ENCODE peak calls at places on chromosome 15, in six cellular contexts. P is A549, A is NB4, T is lower leg skin, V is fibroblast of pulmonary artery, R is GM20000. Q is an unnamed sample.

GRCh38 chr15:69685524-69686452 is 233.2 kb downstream of the RPLP1 start:
- DNase-seq in P (no peak), R (no peak), T (no peak), V (no peak), A (no peak), Q (no peak)

GRCh38 chr15:100596792-100597191 is 5.2 kb downstream of the LINS1 start:
- DNase-seq in V (peak), T (no peak), R (peak), A (no peak), P (no peak), Q (no peak)

GRCh38 chr15:39438795-39439577 is 141.9 kb upstream of the THBS1 start:
- DNase-seq in R (no peak), A (no peak), V (peak), T (no peak), P (no peak), Q (no peak)

GRCh38 chr15:47856071-47856470 is 138.8 kb downstream of the SEMA6D start:
- DNase-seq in A (no peak), P (no peak), V (no peak), R (no peak), T (no peak), Q (no peak)

GRCh38 chr15:27825023-27825422 is 274.1 kb downstream of the OCA2 start:
- DNase-seq in R (no peak), P (no peak), V (no peak), T (no peak), A (no peak), Q (no peak)

GRCh38 chr15:39530446-39531342 is 50.2 kb upstream of the THBS1 start:
- DNase-seq in P (no peak), T (no peak), A (no peak), V (peak), R (no peak), Q (no peak)

GRCh38 chr15:91572110-91572509 is 281.4 kb upstream of the SLCO3A1 start:
- DNase-seq in V (peak), A (peak), P (no peak), R (no peak), T (no peak), Q (peak)

GRCh38 chr15:39835550-39835949 is 52.9 kb upstream of the FSIP1 start:
- DNase-seq in A (no peak), V (no peak), T (no peak), P (no peak), R (no peak), Q (no peak)

GRCh38 chr15:69253156-69253555 is 45.6 kb upstream of the PAQR5 start:
- DNase-seq in P (peak), V (peak), R (no peak), A (no peak), T (no peak), Q (peak)

GRCh38 chr15:39269352-39269751 is 311.5 kb upstream of the THBS1 start:
- DNase-seq in P (no peak), T (no peak), A (no peak), V (no peak), R (no peak), Q (no peak)

GRCh38 chr15:55846108-55846707 is 103.3 kb upstream of the PRTG start:
- DNase-seq in V (peak), P (peak), R (peak), T (no peak), A (peak), Q (peak)

GRCh38 chr15:57444877-57445513 is 68.7 kb downstream of the CGNL1 start:
- DNase-seq in A (peak), T (no peak), V (peak), R (no peak), P (no peak), Q (no peak)

GRCh38 chr15:60038111-60038521 is 34.0 kb downstream of the FOXB1 start:
- DNase-seq in T (no peak), A (no peak), V (no peak), P (no peak), R (no peak), Q (peak)

GRCh38 chr15:28960979-28961378 is 75.2 kb downstream of the APBA2 start:
- DNase-seq in V (peak), P (peak), R (no peak), A (no peak), T (no peak), Q (no peak)

GRCh38 chr15:41804920-41805666 is 22.8 kb upstream of the JMJD7 start:
- DNase-seq in V (no peak), P (no peak), R (no peak), A (no peak), T (no peak), Q (no peak)

GRCh38 chr15:92097473-92098178 is 244.1 kb downstream of the SLCO3A1 start:
- DNase-seq in A (peak), T (no peak), R (peak), V (peak), P (peak), Q (peak)

GRCh38 chr15:73700041-73700842 is 16.1 kb downstream of the CD276 start:
- DNase-seq in V (peak), A (peak), P (peak), R (peak), T (peak), Q (peak)

GRCh38 chr15:83695901-83696425 is 42.0 kb downstream of the ADAMTSL3 start:
- DNase-seq in T (no peak), A (no peak), V (no peak), R (no peak), P (no peak), Q (no peak)

GRCh38 chr15:26537653-26538052 is 235.2 kb downstream of the GABRB3 start:
- DNase-seq in R (no peak), T (no peak), V (no peak), A (no peak), P (no peak), Q (no peak)

GRCh38 chr15:70802629-70803028 is 39.3 kb upstream of the UACA start:
- DNase-seq in R (no peak), P (peak), V (peak), T (no peak), A (no peak), Q (no peak)

GRCh38 chr15:62362144-62362543 is 197.1 kb upstream of the C2CD4B start:
- DNase-seq in T (peak), R (no peak), V (no peak), A (no peak), P (no peak), Q (no peak)

GRCh38 chr15:101107625-101108457 is 144.0 kb downstream of the CHSY1 start:
- DNase-seq in P (no peak), A (no peak), R (no peak), V (no peak), T (no peak), Q (no peak)

GRCh38 chr15:88610756-88611231 is 10.3 kb upstream of the AEN start:
- DNase-seq in A (peak), V (no peak), P (no peak), T (no peak), R (no peak), Q (no peak)

GRCh38 chr15:101578443-101578894 is 73.7 kb downstream of the TM2D3 start:
- DNase-seq in R (peak), P (peak), T (no peak), V (peak), A (peak), Q (peak)

GRCh38 chr15:101517504-101517903 is 28.0 kb upstream of the PCSK6 start:
- DNase-seq in R (no peak), V (no peak), A (no peak), T (no peak), P (no peak), Q (no peak)

GRCh38 chr15:36617529-36618196 is 38.2 kb downstream of the CDIN1 start:
- DNase-seq in R (peak), A (no peak), V (no peak), P (no peak), T (no peak), Q (no peak)

GRCh38 chr15:65832549-65833364 is 36.5 kb upstream of the RAB11A start:
- DNase-seq in A (peak), P (peak), T (peak), R (peak), V (peak), Q (peak)
- TF ChIP-seq CTCF in A (no peak), P (peak), T (no peak), R (no peak), V (peak), Q (no peak)

GRCh38 chr15:61188168-61188567 is 40.9 kb downstream of the RORA start:
- DNase-seq in A (no peak), R (no peak), P (no peak), T (no peak), V (no peak), Q (no peak)

GRCh38 chr15:61185759-61186158 is 43.3 kb downstream of the RORA start:
- DNase-seq in P (no peak), T (no peak), V (no peak), A (no peak), R (no peak), Q (no peak)

GRCh38 chr15:61182955-61183354 is 46.1 kb downstream of the RORA start:
- DNase-seq in V (no peak), P (no peak), A (no peak), R (no peak), T (no peak), Q (no peak)

GRCh38 chr15:61186905-61187865 is 41.9 kb downstream of the RORA start:
- DNase-seq in R (no peak), T (peak), P (no peak), V (peak), A (no peak), Q (no peak)

DNA sequence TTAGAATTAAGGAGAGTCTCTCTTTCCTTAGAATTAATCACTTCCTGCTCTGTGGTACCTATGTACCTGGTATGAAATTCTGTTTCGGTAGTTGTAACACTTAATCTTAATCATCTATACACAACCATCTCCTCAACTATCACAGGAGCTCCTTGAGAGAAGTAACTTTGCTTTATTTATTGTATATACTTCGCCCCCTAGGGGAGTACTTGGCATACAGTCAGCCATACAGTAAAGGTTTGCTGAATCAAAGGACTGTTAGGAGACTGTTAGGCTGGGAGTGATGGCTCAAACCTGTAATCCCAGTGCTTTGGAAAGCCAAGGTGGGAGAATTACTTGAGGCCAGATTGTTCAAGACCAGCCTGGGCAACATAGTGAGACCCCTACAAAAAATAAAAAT is 44.7 kb downstream of the RORA start:
- DNase-seq in R (no peak), V (no peak), A (no peak), T (no peak), P (no peak), Q (no peak)
- TF ChIP-seq CTCF in R (no peak), V (peak), A (no peak), T (no peak), P (no peak), Q (no peak)

DNA sequence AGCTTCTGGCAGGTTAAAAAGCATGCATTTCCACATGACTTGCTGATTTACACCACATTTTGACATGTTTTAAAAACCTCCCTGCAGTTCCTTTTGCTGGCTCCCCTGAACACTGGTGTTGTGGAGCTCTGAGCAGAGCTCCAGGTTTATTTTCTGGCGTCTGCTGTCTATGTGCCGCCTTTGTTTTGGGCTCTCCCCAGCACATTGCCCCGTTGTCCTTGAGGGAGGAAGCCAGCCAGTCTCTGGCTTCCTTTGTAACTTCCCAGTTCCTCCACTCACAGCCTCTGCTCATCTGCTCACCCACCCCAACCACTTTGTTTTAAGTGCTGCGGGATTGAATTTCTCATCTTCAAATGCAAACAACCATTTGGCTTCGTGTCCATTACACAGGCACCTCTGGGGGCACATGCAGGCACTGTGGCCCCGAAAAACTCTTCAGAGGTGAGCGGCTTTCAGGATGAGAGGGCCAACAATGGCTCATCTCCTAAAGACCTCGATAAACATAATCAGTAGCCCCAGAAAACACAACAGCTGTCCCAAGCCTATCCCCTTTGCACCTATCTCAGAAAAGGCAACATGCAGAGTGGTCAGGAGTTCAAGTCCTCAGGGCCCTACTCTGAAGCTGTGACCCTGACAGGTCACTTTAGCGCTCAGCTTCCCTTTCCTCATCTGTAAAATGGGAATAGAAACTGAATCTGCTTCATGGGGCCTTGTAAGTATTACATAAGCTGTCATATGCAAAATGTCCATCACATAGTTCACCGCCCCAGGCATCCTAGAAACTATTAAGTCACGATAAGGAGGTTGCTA is 1.4 kb upstream of the MEF2A start:
- DNase-seq in A (peak), T (no peak), R (peak), V (peak), P (no peak), Q (no peak)
- TF ChIP-seq CTCF in A (no peak), T (no peak), R (no peak), V (no peak), P (no peak), Q (no peak)

GRCh38 chr15:98139337-98139736 is 178.8 kb downstream of the ARRDC4 start:
- DNase-seq in V (no peak), P (no peak), A (no peak), T (no peak), R (no peak), Q (no peak)

GRCh38 chr15:98144388-98144787 is 183.9 kb downstream of the ARRDC4 start:
- DNase-seq in R (no peak), T (no peak), V (no peak), A (no peak), P (no peak), Q (no peak)

GRCh38 chr15:98146031-98146430 is 185.5 kb downstream of the ARRDC4 start:
- DNase-seq in P (no peak), R (no peak), V (no peak), A (peak), T (no peak), Q (no peak)

GRCh38 chr15:98143116-98143515 is 182.6 kb downstream of the ARRDC4 start:
- DNase-seq in V (no peak), R (no peak), T (no peak), A (no peak), P (no peak), Q (no peak)

GRCh38 chr15:98142584-98142983 is 182.1 kb downstream of the ARRDC4 start:
- DNase-seq in P (no peak), T (no peak), V (no peak), A (no peak), R (no peak), Q (no peak)
- TF ChIP-seq CTCF in P (no peak), T (no peak), V (no peak), A (no peak), R (no peak), Q (no peak)

DNA sequence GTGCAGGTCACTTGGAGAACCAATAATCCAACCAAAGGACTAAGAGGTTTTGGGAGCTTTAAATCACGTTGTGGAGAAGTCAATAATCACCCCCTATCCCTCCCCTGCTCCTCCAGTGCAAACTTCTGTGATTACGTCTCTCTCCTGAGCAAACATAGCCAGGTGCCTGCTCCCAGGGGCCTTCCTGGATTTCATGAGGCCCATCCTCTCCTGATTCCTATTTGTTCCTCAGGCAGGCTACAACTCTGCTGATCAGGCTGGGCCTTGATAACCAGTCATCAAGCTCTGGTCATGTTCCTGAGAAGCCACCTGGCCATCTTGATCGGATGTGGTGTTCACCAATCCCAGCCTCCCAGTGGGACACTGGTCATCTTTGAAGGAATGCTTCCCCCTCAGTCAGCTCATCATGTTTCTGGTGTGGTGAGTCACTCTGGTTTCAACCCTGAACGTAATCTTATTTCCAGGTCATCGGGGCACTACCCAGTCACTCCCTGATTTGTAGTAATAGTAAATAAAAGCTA is 2.9 kb upstream of the ZNF710 start:
- DNase-seq in V (peak), T (no peak), R (no peak), P (peak), A (peak), Q (peak)
- TF ChIP-seq CTCF in V (no peak), T (no peak), R (no peak), P (no peak), A (no peak), Q (no peak)

GRCh38 chr15:81156324-81156723 is 22.3 kb downstream of the CFAP161 start:
- DNase-seq in P (no peak), V (no peak), T (no peak), A (no peak), R (no peak), Q (no peak)

GRCh38 chr15:81155375-81156218 is 21.5 kb downstream of the CFAP161 start:
- DNase-seq in T (peak), P (peak), R (peak), V (peak), A (peak), Q (peak)

GRCh38 chr15:81157195-81157938 is 23.3 kb downstream of the CFAP161 start:
- DNase-seq in T (peak), V (peak), R (no peak), P (no peak), A (no peak), Q (no peak)

GRCh38 chr15:81160312-81161214 is 26.5 kb downstream of the CFAP161 start:
- DNase-seq in T (no peak), P (no peak), V (peak), R (no peak), A (no peak), Q (no peak)

GRCh38 chr15:81157939-81158223 is 23.8 kb downstream of the CFAP161 start:
- DNase-seq in R (no peak), P (no peak), V (no peak), A (no peak), T (no peak), Q (no peak)
- TF ChIP-seq CTCF in R (no peak), P (no peak), V (no peak), A (no peak), T (no peak), Q (no peak)

GRCh38 chr15:52111517-52112202 is 915 bp downstream of the BCL2L10 start:
- DNase-seq in P (no peak), R (peak), V (no peak), A (peak), T (peak), Q (no peak)

GRCh38 chr15:52113708-52114107 is 1.1 kb upstream of the BCL2L10 start:
- DNase-seq in T (no peak), P (no peak), V (no peak), A (no peak), R (no peak), Q (no peak)

GRCh38 chr15:52114256-52114655 is 1.7 kb upstream of the BCL2L10 start:
- DNase-seq in R (no peak), P (no peak), A (no peak), V (no peak), T (no peak), Q (no peak)

GRCh38 chr15:52113246-52113645 is 671 bp upstream of the BCL2L10 start:
- DNase-seq in T (no peak), A (peak), R (no peak), V (no peak), P (no peak), Q (no peak)

DNA sequence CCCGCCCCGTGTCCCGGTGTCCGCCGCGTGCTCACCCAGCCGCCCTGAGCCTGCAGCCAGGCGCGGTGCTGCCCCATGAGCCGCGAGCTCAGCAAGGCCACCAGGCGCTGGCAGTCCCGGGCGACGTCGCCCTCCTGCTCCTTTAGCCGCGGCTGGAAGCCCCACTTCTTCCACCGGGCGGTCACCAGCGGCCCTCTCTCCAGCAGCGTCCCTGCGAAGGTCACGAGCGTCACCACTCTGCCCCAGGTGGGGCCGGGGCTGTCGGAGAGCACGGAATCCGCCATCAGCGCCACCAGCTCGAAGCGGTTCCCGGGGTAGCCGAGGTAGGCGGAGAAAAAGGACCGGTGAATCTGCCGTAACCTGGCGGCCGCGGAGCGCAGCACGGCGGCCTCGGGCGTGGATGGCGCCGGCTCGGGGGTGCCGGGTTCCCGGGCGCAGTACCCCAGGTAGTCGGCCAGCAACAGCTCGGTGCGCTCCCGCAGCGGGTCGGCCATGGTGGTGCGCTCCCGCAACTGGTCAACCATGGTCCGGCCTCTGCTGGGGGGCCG is 298 bp downstream of the BCL2L10 start:
- DNase-seq in T (peak), P (no peak), A (peak), R (peak), V (no peak), Q (peak)
- TF ChIP-seq CTCF in T (no peak), P (no peak), A (no peak), R (no peak), V (no peak), Q (no peak)

GRCh38 chr15:44261007-44261706 is 27.4 kb upstream of the GOLM2 start:
- DNase-seq in R (no peak), P (no peak), A (no peak), T (no peak), V (no peak), Q (no peak)
- TF ChIP-seq CTCF in R (no peak), P (no peak), A (no peak), T (no peak), V (no peak), Q (no peak)

GRCh38 chr15:51313644-51314280 is 24.6 kb downstream of the CYP19A1 start:
- DNase-seq in T (peak), P (no peak), V (no peak), A (no peak), R (no peak), Q (no peak)

GRCh38 chr15:51314391-51315337 is 23.7 kb downstream of the CYP19A1 start:
- DNase-seq in P (no peak), T (no peak), R (no peak), A (no peak), V (no peak), Q (no peak)

GRCh38 chr15:51312754-51313390 is 25.5 kb downstream of the CYP19A1 start:
- DNase-seq in A (no peak), T (peak), R (no peak), V (peak), P (no peak), Q (no peak)

GRCh38 chr15:51318382-51319150 is 19.8 kb downstream of the CYP19A1 start:
- DNase-seq in R (no peak), T (peak), A (peak), P (no peak), V (peak), Q (no peak)

DNA sequence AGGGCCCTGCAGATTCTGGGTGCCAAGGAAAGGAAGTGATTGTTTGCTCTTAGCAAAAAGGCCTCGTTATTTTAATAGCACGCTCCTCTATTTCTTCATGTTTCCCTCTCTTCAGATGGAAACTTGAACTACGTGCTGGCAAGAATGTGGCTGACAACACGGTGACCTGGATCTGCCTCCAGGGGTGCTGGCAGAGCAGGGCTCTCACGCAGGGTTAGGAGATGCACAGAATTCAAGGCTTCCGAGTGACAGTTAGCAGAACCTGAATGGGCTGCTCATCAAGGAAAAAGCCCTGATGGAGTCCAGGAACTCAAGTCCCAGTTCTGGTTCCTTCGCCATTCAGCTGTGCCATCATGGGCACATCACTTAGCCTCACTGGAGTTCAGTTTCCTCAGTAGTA is 22.7 kb downstream of the CYP19A1 start:
- DNase-seq in R (no peak), T (peak), V (no peak), A (no peak), P (no peak), Q (no peak)
- TF ChIP-seq CTCF in R (no peak), T (no peak), V (no peak), A (no peak), P (no peak), Q (no peak)